ENCODE peak calls at places on chromosomes 12 and 14, in four cellular contexts. G, J, X and A are unnamed samples.

GRCh38 chr12:111160350-111161142 is 208.3 kb downstream of the PHETA1 start:
- DNase-seq in X (no peak), J (no peak), G (no peak), A (no peak)

GRCh38 chr14:54282849-54283248 is 114.0 kb upstream of the CDKN3 start:
- DNase-seq in J (no peak), G (no peak), X (no peak), A (no peak)

GRCh38 chr12:110744176-110744575 is 1.5 kb upstream of the PPP1CC start:
- DNase-seq in X (peak), J (peak), G (no peak), A (peak)

GRCh38 chr12:54195736-54196347 is 7.1 kb upstream of the SMUG1 start:
- DNase-seq in G (no peak), X (peak), J (no peak), A (peak)

GRCh38 chr14:31505411-31505810 is 17.6 kb upstream of the GPR33 start:
- DNase-seq in X (peak), G (no peak), J (no peak), A (no peak)

GRCh38 chr12:22625671-22626251 is 790 bp downstream of the ETNK1 start:
- DNase-seq in J (no peak), G (peak), X (peak), A (peak)

GRCh38 chr12:122190842-122191668 is 8.1 kb downstream of the LRRC43 start:
- DNase-seq in G (no peak), J (no peak), X (peak), A (peak)

GRCh38 chr12:39824505-39825198 is 205.0 kb upstream of the ABCD2 start:
- DNase-seq in G (no peak), J (no peak), X (peak), A (peak)

GRCh38 chr12:84986586-84986985 is 49.5 kb downstream of the TSPAN19 start:
- DNase-seq in G (no peak), J (no peak), X (peak), A (no peak)

GRCh38 chr12:5192727-5193126 is 149.0 kb downstream of the KCNA5 start:
- DNase-seq in J (no peak), X (no peak), G (no peak), A (no peak)

GRCh38 chr12:49662998-49663843 is 39.9 kb downstream of the PRPF40B start:
- DNase-seq in J (no peak), X (peak), G (no peak), A (peak)

GRCh38 chr14:21205678-21206581 is 50.1 kb upstream of the OR5AU1 start:
- DNase-seq in G (no peak), J (no peak), X (no peak), A (no peak)

GRCh38 chr14:28913056-28913455 is 146.5 kb downstream of the FOXG1 start:
- DNase-seq in G (no peak), J (no peak), X (no peak), A (no peak)

GRCh38 chr12:52801773-52802172 is 5.9 kb upstream of the KRT3 start:
- DNase-seq in J (no peak), G (no peak), X (no peak), A (no peak)

GRCh38 chr14:65431245-65431644 is 18.7 kb downstream of the FUT8 start:
- DNase-seq in X (no peak), J (no peak), G (no peak), A (no peak)

GRCh38 chr12:47885012-47885501 is 19.7 kb downstream of the VDR start:
- DNase-seq in G (no peak), J (no peak), X (no peak), A (no peak)

GRCh38 chr14:52299692-52300278 is 14.3 kb upstream of the PTGER2 start:
- DNase-seq in X (peak), G (no peak), J (no peak), A (peak)

GRCh38 chr14:55789442-55789841 is 209.4 kb downstream of the KTN1 start:
- DNase-seq in G (no peak), X (peak), J (no peak), A (peak)

GRCh38 chr14:100330007-100330344 is 6.8 kb downstream of the SLC25A47 start:
- DNase-seq in X (no peak), J (no peak), G (no peak), A (no peak)

GRCh38 chr14:24171422-24172260 is at the start of gene REC8:
- DNase-seq in X (no peak), J (peak), G (peak), A (no peak)

GRCh38 chr12:94649349-94650142 is 811 bp downstream of the TMCC3 start:
- DNase-seq in G (no peak), J (peak), X (peak), A (peak)

GRCh38 chr14:104377256-104377655 is 202.3 kb upstream of the C14orf180 start:
- DNase-seq in J (no peak), G (no peak), X (no peak), A (no peak)

GRCh38 chr14:22555573-22556011 is 33.4 kb downstream of the DAD1 start:
- DNase-seq in X (peak), G (no peak), J (no peak), A (peak)

GRCh38 chr12:102439391-102440108 is 40.8 kb downstream of the IGF1 start:
- DNase-seq in X (no peak), G (no peak), J (no peak), A (no peak)

GRCh38 chr14:33556382-33557121 is 394.3 kb downstream of the EGLN3 start:
- DNase-seq in J (no peak), G (no peak), X (peak), A (peak)

GRCh38 chr12:3520711-3521110 is 29.7 kb downstream of the PRMT8 start:
- DNase-seq in X (no peak), G (no peak), J (no peak), A (no peak)

GRCh38 chr14:65958664-65959562 is 527.3 kb upstream of the CCDC196 start:
- DNase-seq in G (no peak), X (peak), J (no peak), A (peak)

GRCh38 chr12:98440165-98440581 is 75.2 kb upstream of the TMPO start:
- DNase-seq in J (no peak), G (peak), X (peak), A (peak)

GRCh38 chr12:116750298-116750697 is 12.2 kb downstream of the RNFT2 start:
- DNase-seq in J (no peak), X (no peak), G (no peak), A (no peak)

GRCh38 chr14:24437020-24437735 is 5.4 kb downstream of the SDR39U1 start:
- DNase-seq in G (no peak), X (no peak), J (no peak), A (no peak)

GRCh38 chr12:1073652-1074051 is 82.6 kb downstream of the ERC1 start:
- DNase-seq in J (no peak), G (no peak), X (no peak), A (no peak)

GRCh38 chr12:58774731-58775130 is 145.6 kb downstream of the LRIG3 start:
- DNase-seq in X (no peak), G (no peak), J (no peak), A (no peak)

GRCh38 chr12:91123236-91123635 is 11.9 kb upstream of the LUM start:
- DNase-seq in X (peak), J (no peak), G (no peak), A (no peak)

GRCh38 chr12:120015313-120015712 is 26.3 kb downstream of the BICDL1 start:
- DNase-seq in J (no peak), X (no peak), G (no peak), A (no peak)

GRCh38 chr12:103758310-103759089 is 82.5 kb downstream of the NT5DC3 start:
- DNase-seq in G (no peak), J (no peak), X (no peak), A (no peak)
- TF ChIP-seq CTCF in G (no peak), J (no peak), X (no peak), A (no peak)

DNA sequence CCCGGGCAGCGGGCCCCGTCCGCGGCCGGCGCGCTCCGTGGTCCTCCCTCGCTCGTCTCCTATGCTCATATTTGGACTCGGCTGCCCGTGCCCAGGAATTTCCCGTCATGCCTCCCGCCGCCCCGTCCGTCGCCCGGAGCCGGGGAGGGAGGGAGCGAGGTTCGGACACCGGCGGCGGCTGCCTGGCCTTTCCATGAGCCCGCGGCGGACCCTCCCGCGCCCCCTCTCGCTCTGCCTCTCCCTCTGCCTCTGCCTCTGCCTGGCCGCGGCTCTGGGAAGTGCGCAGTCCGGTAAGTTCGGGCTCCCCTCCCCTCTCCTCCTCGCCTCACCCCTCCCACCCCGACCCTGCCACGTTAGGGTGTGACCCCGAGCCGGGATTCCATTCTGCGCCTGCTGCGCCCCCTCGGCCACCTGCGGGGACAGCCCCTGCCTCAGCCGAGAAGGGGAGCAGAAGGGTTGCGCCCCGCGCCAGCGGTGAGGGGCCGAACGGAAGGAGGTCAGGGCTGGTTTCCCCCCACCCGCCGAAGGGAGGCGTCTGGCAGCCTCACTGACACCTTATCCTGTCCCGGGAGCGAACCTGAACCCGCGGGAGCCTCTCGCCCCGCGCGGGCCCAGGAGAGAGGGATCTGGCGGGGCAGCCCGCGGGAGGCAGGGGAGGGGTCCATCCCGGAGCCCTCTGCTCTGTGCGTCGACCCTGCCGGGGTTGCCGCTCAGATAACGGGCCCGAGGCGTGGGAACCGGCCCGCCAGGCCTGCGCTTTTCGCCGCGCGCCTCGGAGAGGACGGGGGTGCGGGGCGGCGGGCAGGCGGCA is at the start of gene MSRB3:
- DNase-seq in J (peak), X (peak), G (peak), A (peak)
- TF ChIP-seq CTCF in J (no peak), X (no peak), G (no peak), A (peak)

GRCh38 chr14:45610303-45610702 is 357.3 kb upstream of the MIS18BP1 start:
- DNase-seq in J (no peak), G (no peak), X (peak), A (peak)
- TF ChIP-seq CTCF in J (peak), G (no peak), X (peak), A (peak)

GRCh38 chr12:27524489-27524835 is 456 bp downstream of the PPFIBP1 start:
- DNase-seq in J (no peak), X (no peak), G (no peak), A (no peak)
- TF ChIP-seq CTCF in J (no peak), X (no peak), G (no peak), A (no peak)

GRCh38 chr14:86038401-86038985 is 508.5 kb downstream of the FLRT2 start:
- DNase-seq in J (no peak), G (no peak), X (peak), A (peak)
- TF ChIP-seq CTCF in J (peak), G (peak), X (peak), A (peak)

GRCh38 chr14:93936245-93936644 is 9.1 kb downstream of the FAM181A start:
- DNase-seq in J (no peak), G (no peak), X (no peak), A (peak)
- TF ChIP-seq CTCF in J (peak), G (no peak), X (peak), A (peak)

GRCh38 chr14:96108061-96108795 is 69.1 kb downstream of the C14orf132 start:
- DNase-seq in J (no peak), G (no peak), X (no peak), A (no peak)
- TF ChIP-seq CTCF in J (no peak), G (no peak), X (no peak), A (no peak)